ENCODE peak calls at places on chromosomes 6 and 20, in nine cellular contexts. B, M, T, L, C, F, V, W and G are unnamed samples. For H3K36me3, the result is how much of the 10 kb centered on the place peaks cover.

GRCh38 chr6:110412258-110412839 is 3.0 kb downstream of the DDO start:
- DNase-seq in V (no peak), M (no peak), B (no peak), W (no peak), C (no peak), L (no peak), F (no peak), T (no peak), G (no peak)

GRCh38 chr6:157556671-157557430 is 175.9 kb downstream of the ZDHHC14 start:
- DNase-seq in V (peak), B (no peak), F (peak), M (no peak), C (no peak), T (no peak), W (no peak), L (no peak), G (no peak)

GRCh38 chr6:32177182-32177787 is 920 bp upstream of the RNF5 start:
- DNase-seq in B (no peak), L (no peak), V (no peak), T (peak), F (no peak), C (no peak), W (no peak), M (no peak), G (no peak)

GRCh38 chr6:41494212-41495115 is 51.7 kb upstream of the FOXP4 start:
- DNase-seq in V (no peak), L (no peak), B (no peak), F (no peak), M (no peak), C (no peak), T (no peak), W (no peak), G (no peak)

GRCh38 chr6:125296461-125296860 is 5.3 kb downstream of the HDDC2 start:
- DNase-seq in T (no peak), M (no peak), F (no peak), L (no peak), W (no peak), C (no peak), B (no peak), V (no peak), G (no peak)

GRCh38 chr6:8589941-8590676 is 154.8 kb upstream of the SLC35B3 start:
- DNase-seq in T (no peak), C (no peak), V (no peak), B (no peak), L (no peak), W (no peak), F (no peak), M (no peak), G (no peak)

GRCh38 chr6:101402618-101403002 is 9.1 kb downstream of the GRIK2 start:
- DNase-seq in B (no peak), V (no peak), C (peak), L (no peak), F (no peak), W (no peak), T (no peak), M (no peak), G (no peak)

GRCh38 chr6:111566222-111566717 is 39.4 kb downstream of the TRAF3IP2 start:
- DNase-seq in T (no peak), F (no peak), M (no peak), V (no peak), C (no peak), B (no peak), W (no peak), L (no peak), G (no peak)

GRCh38 chr6:109008537-109008950 is 86.1 kb downstream of the SESN1 start:
- DNase-seq in C (no peak), W (no peak), B (no peak), M (no peak), V (no peak), F (no peak), T (no peak), L (no peak), G (no peak)

GRCh38 chr6:149233056-149233715 is 84.3 kb upstream of the TAB2 start:
- DNase-seq in F (no peak), T (no peak), C (no peak), M (peak), V (no peak), B (no peak), L (peak), W (peak), G (no peak)

GRCh38 chr20:19977373-19977770 is 39.8 kb upstream of the NAA20 start:
- DNase-seq in V (no peak), B (no peak), L (no peak), W (no peak), F (no peak), M (no peak), T (no peak), C (no peak), G (no peak)

GRCh38 chr6:157023958-157024357 is 246.8 kb downstream of the ARID1B start:
- DNase-seq in F (no peak), W (no peak), L (no peak), V (no peak), C (no peak), B (no peak), T (peak), M (no peak), G (no peak)

GRCh38 chr6:108578595-108579038 is 17.9 kb downstream of the FOXO3 start:
- DNase-seq in L (no peak), V (peak), T (peak), C (no peak), F (no peak), B (no peak), M (no peak), W (no peak), G (no peak)

GRCh38 chr6:30686908-30687658 is 638 bp upstream of the PPP1R18 start:
- DNase-seq in V (peak), M (peak), L (peak), W (peak), C (peak), T (peak), F (peak), B (peak), G (peak)

GRCh38 chr6:21678990-21679389 is 85.4 kb downstream of the SOX4 start:
- DNase-seq in M (no peak), V (no peak), C (no peak), B (no peak), T (no peak), W (peak), F (no peak), L (no peak), G (no peak)

GRCh38 chr6:136528477-136528876 is 21.7 kb downstream of the MAP7 start:
- DNase-seq in F (no peak), W (no peak), V (no peak), C (no peak), M (no peak), L (no peak), B (no peak), T (no peak), G (no peak)

GRCh38 chr6:148693882-148694484 is 52.8 kb upstream of the UST start:
- DNase-seq in W (no peak), M (no peak), V (no peak), B (no peak), F (no peak), T (no peak), C (no peak), L (no peak), G (no peak)

GRCh38 chr20:36818831-36819230 is 45.3 kb upstream of the DSN1 start:
- DNase-seq in W (no peak), F (no peak), C (no peak), M (no peak), V (no peak), T (no peak), B (no peak), L (no peak), G (no peak)
- H3K36me3 ChIP-seq in W (under half), F (under half), C (under half), M (under half), V (under half), T (under half), B (under half), L (under half), G (under half)

DNA sequence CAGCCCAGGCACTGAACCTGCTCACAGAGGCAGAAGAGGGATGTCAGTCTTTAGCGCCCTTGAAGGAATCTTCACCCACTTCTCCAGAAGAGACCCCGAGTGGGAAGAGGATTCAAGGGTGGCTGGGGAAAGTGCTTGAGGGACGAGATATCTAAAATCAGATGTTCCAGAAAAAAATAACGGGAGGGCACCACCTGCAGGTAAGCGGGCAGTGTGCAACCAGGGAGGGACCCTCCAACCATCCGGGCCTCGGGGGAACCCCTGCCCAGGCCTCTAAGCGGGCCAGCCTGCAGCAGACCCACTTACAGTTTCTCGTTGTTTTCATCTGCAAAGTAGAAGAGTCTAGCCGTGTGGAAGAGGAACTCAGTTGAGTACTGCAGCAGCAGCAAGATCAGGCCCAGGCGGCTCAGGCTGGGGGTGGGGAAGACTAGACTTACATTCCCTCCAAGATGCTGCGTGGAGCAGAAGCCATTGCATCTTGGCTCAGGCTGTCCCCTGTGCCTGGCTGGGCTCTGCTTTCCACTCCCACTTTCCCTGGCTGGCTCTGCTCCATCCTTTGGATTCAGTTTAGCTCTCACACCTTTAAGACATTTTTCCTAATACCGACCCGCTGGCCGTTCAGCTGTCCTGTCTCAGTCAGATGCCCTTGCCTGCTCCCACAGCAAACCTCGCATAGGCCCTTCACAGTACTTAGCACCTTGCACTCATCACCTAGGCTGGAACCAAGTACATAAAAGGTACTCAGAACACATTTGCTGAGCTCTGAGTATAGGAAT is 70.9 kb downstream of the TRAM2 start:
- DNase-seq in V (no peak), F (no peak), M (no peak), L (no peak), C (no peak), B (no peak), W (no peak), T (no peak), G (no peak)
- H3K36me3 ChIP-seq in V (under half), F (half or more), M (under half), L (under half), C (half or more), B (under half), W (half or more), T (under half), G (half or more)

GRCh38 chr20:39568090-39568489 is 605.9 kb downstream of the DHX35 start:
- DNase-seq in T (no peak), C (no peak), W (no peak), V (no peak), M (no peak), F (no peak), B (no peak), L (no peak), G (no peak)

DNA sequence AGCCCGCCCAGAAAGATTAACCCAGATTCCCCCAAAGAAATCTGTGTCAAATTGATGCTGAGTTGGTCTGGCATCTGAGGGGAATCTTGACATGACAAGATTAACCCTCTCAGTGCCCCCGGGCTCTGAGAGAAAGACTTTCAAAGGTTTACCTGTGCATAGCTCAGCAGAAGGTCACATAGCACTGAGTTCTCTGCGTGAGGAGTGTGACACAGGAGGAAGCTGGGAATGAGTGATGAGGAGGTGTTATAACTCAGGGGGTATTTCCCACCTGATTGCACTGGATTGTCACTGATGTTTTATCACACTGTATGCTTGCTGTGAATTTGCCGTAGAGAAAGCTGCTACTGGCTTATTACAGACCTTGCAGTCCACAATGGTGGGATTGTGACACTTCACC is 601.3 kb downstream of the DHX35 start:
- DNase-seq in F (no peak), B (no peak), C (no peak), L (no peak), M (no peak), T (no peak), W (no peak), V (no peak), G (no peak)
- H3K36me3 ChIP-seq in F (under half), B (under half), C (under half), L (under half), M (under half), T (under half), W (under half), V (under half), G (under half)

GRCh38 chr6:85002847-85003246 is 238.4 kb upstream of the TBX18 start:
- DNase-seq in C (no peak), T (no peak), L (no peak), V (no peak), F (no peak), M (no peak), B (no peak), W (no peak), G (no peak)

GRCh38 chr6:84998223-84998622 is 233.8 kb upstream of the TBX18 start:
- DNase-seq in W (no peak), B (no peak), C (no peak), V (no peak), M (no peak), L (no peak), T (no peak), F (no peak), G (no peak)
- H3K36me3 ChIP-seq in W (under half), B (under half), C (under half), V (under half), M (under half), L (under half), T (under half), F (under half), G (under half)

GRCh38 chr6:152314483-152314832 is 322.7 kb downstream of the SYNE1 start:
- DNase-seq in M (no peak), T (no peak), F (no peak), C (no peak), B (no peak), L (no peak), V (no peak), W (no peak), G (no peak)
- H3K36me3 ChIP-seq in M (under half), T (under half), F (half or more), C (half or more), B (under half), L (under half), V (under half), W (under half), G (half or more)

GRCh38 chr6:89836637-89837222 is 7.0 kb downstream of the CASP8AP2 start:
- DNase-seq in B (no peak), L (peak), M (no peak), C (no peak), W (no peak), V (no peak), T (no peak), F (no peak), G (no peak)
- H3K36me3 ChIP-seq in B (under half), L (under half), M (under half), C (under half), W (under half), V (under half), T (under half), F (under half), G (half or more)

GRCh38 chr20:41214202-41214601 is 76.9 kb downstream of the PLCG1 start:
- DNase-seq in W (no peak), C (no peak), L (no peak), V (no peak), B (no peak), T (no peak), F (no peak), M (no peak), G (no peak)

GRCh38 chr20:41214666-41215065 is 77.3 kb downstream of the PLCG1 start:
- DNase-seq in F (no peak), W (no peak), C (no peak), L (no peak), V (no peak), T (no peak), M (no peak), B (no peak), G (no peak)

GRCh38 chr20:41218466-41218865 is 81.1 kb downstream of the PLCG1 start:
- DNase-seq in V (no peak), F (no peak), T (peak), B (no peak), C (no peak), L (no peak), M (no peak), W (peak), G (no peak)

GRCh38 chr20:41219824-41220223 is 82.5 kb downstream of the PLCG1 start:
- DNase-seq in C (no peak), T (no peak), M (no peak), W (no peak), F (no peak), B (no peak), V (no peak), L (no peak), G (no peak)

DNA sequence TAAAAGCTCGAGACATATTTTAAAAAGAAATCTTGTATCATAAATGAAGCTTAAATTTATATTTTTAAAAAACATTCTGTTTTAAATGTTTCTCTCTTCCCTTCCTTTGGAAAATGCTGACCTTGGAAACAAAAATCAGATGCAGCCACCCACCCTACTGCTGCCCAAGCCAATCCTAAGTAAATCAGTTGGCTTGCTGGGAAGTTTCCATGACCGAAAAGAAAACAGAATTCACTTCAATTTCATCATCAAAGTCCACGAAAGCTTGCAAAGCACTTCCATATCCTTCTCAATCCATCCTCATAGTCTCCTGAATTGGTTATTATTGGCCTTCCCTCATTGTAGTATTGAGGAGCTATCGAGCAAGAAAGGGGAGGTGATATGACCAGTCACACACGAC is 80.1 kb downstream of the PLCG1 start:
- DNase-seq in M (no peak), W (no peak), V (no peak), L (no peak), T (no peak), C (no peak), F (no peak), B (no peak), G (no peak)
- H3K36me3 ChIP-seq in M (under half), W (under half), V (under half), L (under half), T (under half), C (under half), F (under half), B (under half), G (under half)